ENCODE peak calls at places on chromosomes 1 and 21, in seven cellular contexts. U is hepatocyte, X is GM23248, Z is MM.1S, S is SK-N-SH, N is PC-3, K is neural progenitor cell. R is an unnamed sample.

GRCh38 chr1:156808186-156809030 is 8.2 kb downstream of the SH2D2A start:
- DNase-seq in U (no peak), K (no peak), N (no peak), Z (no peak), S (no peak), X (no peak), R (no peak)

GRCh38 chr1:242147096-242147976 is 148.4 kb upstream of the MAP1LC3C start:
- DNase-seq in S (no peak), K (peak), N (peak), U (peak), Z (no peak), X (peak), R (no peak)

GRCh38 chr1:21924503-21925005 is 12.6 kb downstream of the HSPG2 start:
- DNase-seq in S (no peak), U (peak), K (no peak), X (peak), N (no peak), Z (no peak), R (no peak)

GRCh38 chr1:168300626-168301025 is 19.9 kb downstream of the TBX19 start:
- DNase-seq in N (no peak), K (no peak), Z (no peak), U (no peak), S (no peak), X (peak), R (no peak)

GRCh38 chr1:29620631-29621030 is 384.3 kb downstream of the PTPRU start:
- DNase-seq in S (no peak), K (no peak), Z (no peak), X (no peak), N (no peak), U (no peak), R (no peak)

GRCh38 chr1:16156848-16157495 is 1.1 kb upstream of the EPHA2 start:
- DNase-seq in X (peak), N (peak), U (peak), S (no peak), K (no peak), Z (no peak), R (no peak)

GRCh38 chr1:158095737-158096335 is 84.9 kb upstream of the CD1D start:
- DNase-seq in X (peak), K (peak), Z (peak), S (peak), U (peak), N (peak), R (peak)

GRCh38 chr21:43880111-43880985 is 15.3 kb downstream of the AGPAT3 start:
- DNase-seq in K (no peak), X (peak), Z (no peak), U (no peak), S (no peak), N (peak), R (no peak)

GRCh38 chr1:184684285-184685077 is 70.2 kb downstream of the EDEM3 start:
- DNase-seq in S (peak), X (peak), U (no peak), Z (no peak), K (no peak), N (no peak), R (no peak)

GRCh38 chr1:220217383-220217988 is 54.8 kb downstream of the RAB3GAP2 start:
- DNase-seq in N (peak), Z (peak), K (peak), X (peak), U (peak), S (no peak), R (peak)

GRCh38 chr21:41769933-41770332 is 3.1 kb upstream of the RIPK4 start:
- DNase-seq in N (no peak), S (no peak), K (no peak), U (peak), Z (no peak), X (no peak), R (no peak)

GRCh38 chr1:37410815-37411214 is 63.6 kb upstream of the ZC3H12A start:
- DNase-seq in X (peak), S (no peak), N (peak), K (peak), Z (no peak), U (peak), R (peak)
- TF ChIP-seq EZH2phosphoT487 in X (no peak), S (no peak), N (no peak), K (no peak), Z (no peak), U (no peak), R (no peak)

GRCh38 chr1:9744106-9744799 is 79.5 kb downstream of the CLSTN1 start:
- DNase-seq in Z (no peak), K (no peak), X (no peak), N (no peak), S (no peak), U (no peak), R (no peak)

GRCh38 chr1:9746211-9746610 is 77.6 kb downstream of the CLSTN1 start:
- DNase-seq in X (peak), K (no peak), S (no peak), Z (no peak), U (no peak), N (no peak), R (no peak)

GRCh38 chr1:9751971-9752370 is 71.8 kb downstream of the CLSTN1 start:
- DNase-seq in S (no peak), K (no peak), Z (no peak), N (no peak), U (no peak), X (no peak), R (no peak)

GRCh38 chr1:9749361-9749760 is 74.4 kb downstream of the CLSTN1 start:
- DNase-seq in N (no peak), S (no peak), Z (no peak), X (no peak), K (no peak), U (no peak), R (no peak)

DNA sequence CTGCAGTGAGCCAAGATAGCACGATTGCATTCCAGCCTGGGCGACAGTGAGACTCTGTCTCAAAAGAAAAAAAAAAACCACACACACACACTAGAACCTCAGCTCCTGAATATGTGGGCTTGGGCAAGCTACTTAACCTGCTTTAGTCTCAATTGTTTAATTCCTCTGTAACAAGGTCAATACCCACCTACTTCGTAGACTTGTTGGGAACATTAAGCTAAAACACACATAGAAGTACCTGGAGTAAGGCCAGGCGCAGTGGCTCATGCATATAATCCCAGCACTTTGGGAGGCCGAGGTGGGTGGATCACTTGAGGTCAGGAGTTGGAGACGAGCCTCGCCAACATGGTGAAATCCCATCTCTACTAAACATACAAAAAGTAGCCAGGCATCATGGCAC is 77.1 kb downstream of the CLSTN1 start:
- DNase-seq in Z (no peak), S (no peak), X (no peak), N (no peak), U (no peak), K (no peak), R (no peak)
- TF ChIP-seq EZH2phosphoT487 in Z (no peak), S (no peak), X (no peak), N (no peak), U (no peak), K (no peak), R (no peak)

GRCh38 chr1:238101923-238102322 is 211.2 kb upstream of the ZP4 start:
- DNase-seq in U (no peak), X (no peak), K (no peak), S (no peak), N (no peak), Z (no peak), R (no peak)

GRCh38 chr1:238104752-238105151 is 214.0 kb upstream of the ZP4 start:
- DNase-seq in S (no peak), X (no peak), N (no peak), K (no peak), Z (no peak), U (no peak), R (no peak)

GRCh38 chr1:238099871-238100270 is 209.1 kb upstream of the ZP4 start:
- DNase-seq in S (no peak), Z (no peak), U (no peak), N (no peak), X (no peak), K (no peak), R (no peak)
- TF ChIP-seq EZH2phosphoT487 in S (no peak), Z (no peak), U (no peak), N (no peak), X (no peak), K (no peak), R (no peak)

GRCh38 chr1:116168277-116169032 is 57.3 kb downstream of the MAB21L3 start:
- DNase-seq in K (peak), N (no peak), S (no peak), U (peak), Z (peak), X (peak), R (peak)
- TF ChIP-seq EZH2phosphoT487 in K (no peak), N (no peak), S (no peak), U (no peak), Z (no peak), X (no peak), R (no peak)

DNA sequence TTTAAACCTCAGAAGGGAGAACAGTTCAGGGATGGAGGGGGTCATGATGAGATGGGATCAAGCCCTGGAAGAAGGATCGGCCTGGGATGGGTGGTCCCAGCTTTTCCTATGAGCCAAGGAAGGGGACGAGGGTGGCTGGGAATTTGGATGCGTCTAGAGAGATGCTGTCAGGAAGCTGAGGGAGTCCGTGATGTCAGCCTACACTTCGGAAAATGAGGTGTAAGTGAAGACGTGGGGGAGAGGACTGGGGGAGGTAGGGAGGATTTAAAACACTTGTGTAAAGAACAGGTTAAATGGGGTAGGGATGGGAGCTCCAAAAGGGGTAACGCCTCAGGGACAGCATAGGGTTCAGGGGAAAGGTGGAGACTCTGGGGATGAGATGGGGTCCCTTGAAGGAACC is 27.5 kb downstream of the DLGAP3 start:
- DNase-seq in K (no peak), U (no peak), S (no peak), N (no peak), X (no peak), Z (no peak), R (no peak)
- TF ChIP-seq EZH2phosphoT487 in K (no peak), U (no peak), S (no peak), N (no peak), X (no peak), Z (no peak), R (no peak)

DNA sequence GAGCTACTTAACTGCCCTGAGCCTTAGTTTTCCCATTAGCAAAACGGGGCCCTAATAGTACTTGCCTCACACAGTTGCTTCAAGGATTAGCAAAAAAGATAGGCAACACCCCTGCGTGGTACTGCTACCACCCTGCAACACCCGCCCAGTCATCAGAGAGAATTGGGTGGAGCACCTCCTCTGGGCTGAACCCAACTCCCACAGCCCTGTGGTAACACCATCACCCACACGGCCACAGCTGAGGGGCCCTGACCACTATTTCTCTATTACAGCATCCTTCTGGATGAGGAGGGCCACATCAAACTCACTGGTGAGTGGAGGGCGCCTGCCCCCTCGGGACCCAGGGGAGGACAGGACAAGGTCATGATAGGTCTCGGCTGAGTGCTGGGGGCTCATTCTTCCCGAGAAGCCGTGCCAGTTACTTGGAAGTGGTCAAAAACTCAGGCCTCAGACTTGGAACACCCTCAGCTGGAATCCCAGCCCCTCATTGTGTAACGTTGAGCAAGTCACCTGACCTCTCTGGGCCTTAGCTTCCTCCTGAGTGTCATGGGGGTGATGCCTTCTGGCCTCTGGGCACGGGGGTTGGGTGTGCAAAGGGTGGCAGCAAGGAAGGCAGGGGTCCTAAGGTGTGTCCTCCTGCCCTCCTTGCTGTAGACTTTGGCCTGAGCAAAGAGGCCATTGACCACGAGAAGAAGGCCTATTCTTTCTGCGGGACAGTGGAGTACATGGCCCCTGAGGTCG is 24.6 kb downstream of the RPS6KA1 start:
- DNase-seq in U (no peak), X (no peak), S (no peak), K (no peak), Z (no peak), N (no peak), R (no peak)
- TF ChIP-seq EZH2phosphoT487 in U (no peak), X (no peak), S (no peak), K (no peak), Z (no peak), N (no peak), R (no peak)

DNA sequence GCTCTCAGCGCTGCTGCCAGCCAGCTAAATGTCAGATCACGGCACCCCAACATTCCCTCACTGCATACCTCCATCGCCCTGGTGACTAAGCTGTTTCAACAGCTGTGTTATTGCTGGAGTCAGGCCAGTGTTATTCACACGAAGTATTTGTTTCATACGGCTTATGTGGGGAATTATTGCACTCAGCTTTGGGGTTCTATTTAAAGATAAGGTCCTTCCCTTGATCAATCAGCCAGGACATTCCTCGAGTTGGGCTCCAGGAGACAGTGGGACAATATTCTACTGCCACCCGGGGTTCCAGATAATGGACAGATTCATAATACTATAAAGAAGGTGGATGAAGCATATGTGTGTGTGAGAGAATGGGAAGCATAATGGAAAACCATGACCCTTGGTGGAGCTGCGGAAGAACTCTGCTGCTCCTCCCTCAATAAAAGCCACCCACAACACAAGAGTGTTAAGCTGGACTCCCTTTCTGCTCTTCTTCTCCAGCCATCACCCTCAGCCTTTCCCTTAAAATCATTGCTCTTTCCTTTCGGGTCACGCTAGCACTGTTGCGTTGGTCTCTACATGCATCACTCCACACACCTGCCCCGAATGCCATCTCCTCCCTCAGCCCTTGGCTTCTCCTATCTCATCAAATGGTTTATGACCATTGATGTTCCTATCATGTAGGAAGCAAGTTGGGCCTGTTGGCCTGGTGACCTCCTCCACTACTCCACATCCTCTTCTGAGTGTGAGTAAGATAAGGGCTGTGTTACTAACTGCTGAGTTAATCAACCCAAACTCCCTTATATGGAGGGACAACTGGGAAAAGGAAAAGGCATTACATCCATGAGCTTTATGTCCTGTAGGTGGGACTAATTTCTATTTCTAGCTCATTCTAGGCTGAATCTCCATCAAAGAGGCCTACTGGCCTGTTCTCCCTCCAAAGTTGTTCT is 57.9 kb downstream of the WLS start:
- DNase-seq in S (peak), X (peak), Z (no peak), N (peak), K (peak), U (peak), R (no peak)
- TF ChIP-seq EZH2phosphoT487 in S (no peak), X (no peak), Z (no peak), N (no peak), K (no peak), U (no peak), R (no peak)

GRCh38 chr1:34645109-34645688 is 109.6 kb upstream of the GJB5 start:
- DNase-seq in Z (no peak), S (no peak), K (no peak), U (no peak), X (no peak), N (no peak), R (no peak)

GRCh38 chr1:34642679-34643078 is 112.2 kb upstream of the GJB5 start:
- DNase-seq in U (no peak), S (no peak), Z (no peak), X (peak), K (peak), N (no peak), R (no peak)

GRCh38 chr1:34640654-34641401 is 114.0 kb upstream of the GJB5 start:
- DNase-seq in S (no peak), K (peak), Z (no peak), U (no peak), X (no peak), N (no peak), R (no peak)

GRCh38 chr1:34639701-34640100 is 115.1 kb upstream of the GJB5 start:
- DNase-seq in N (no peak), K (peak), S (peak), U (no peak), Z (no peak), X (no peak), R (no peak)
- TF ChIP-seq EZH2phosphoT487 in N (no peak), K (no peak), S (no peak), U (no peak), Z (no peak), X (no peak), R (no peak)

GRCh38 chr1:228344631-228345072 is 62.0 kb downstream of the TRIM11 start:
- DNase-seq in U (no peak), X (no peak), N (peak), K (no peak), Z (no peak), S (no peak), R (no peak)
- TF ChIP-seq EZH2phosphoT487 in U (no peak), X (no peak), N (no peak), K (no peak), Z (no peak), S (no peak), R (no peak)

GRCh38 chr1:26408604-26409003 is 2.0 kb upstream of the LIN28A start:
- DNase-seq in U (peak), S (no peak), N (peak), X (peak), Z (peak), K (peak), R (peak)
- TF ChIP-seq EZH2phosphoT487 in U (peak), S (no peak), N (no peak), X (no peak), Z (no peak), K (peak), R (no peak)

R was measured in OCI-LY7.